ENCODE peak calls at places on chromosomes 1 and 21, in five cellular contexts. B is endothelial cell, V is AG09309, X is endodermal cell, K is progenitor cell of endocrine pancreas. H is an unnamed sample.

GRCh38 chr21:46538262-46538661 is 66.6 kb downstream of the S100B start:
- DNase-seq in B (no peak), V (no peak), X (no peak), K (no peak), H (no peak)

GRCh38 chr1:232127190-232127589 is 500.6 kb downstream of the DISC1 start:
- DNase-seq in B (no peak), V (peak; percentile 52), X (no peak), K (no peak), H (no peak)

GRCh38 chr1:211472724-211473123 is 19.2 kb downstream of the RD3 start:
- DNase-seq in B (no peak), V (no peak), X (no peak), K (no peak), H (no peak)

GRCh38 chr1:160018900-160019299 is 12.9 kb downstream of the PIGM start:
- DNase-seq in B (no peak), V (no peak), X (no peak), K (no peak), H (no peak)

GRCh38 chr1:1833916-1834325 is 55.7 kb upstream of the NADK start:
- DNase-seq in B (no peak), V (no peak), X (no peak), K (no peak), H (peak; percentile 82)

GRCh38 chr1:236394016-236394481 is at the start of gene EDARADD:
- DNase-seq in B (no peak), V (peak; percentile 38), X (no peak), K (no peak), H (no peak)

GRCh38 chr1:105072446-105072845 is 1322.7 kb downstream of the AMY1C start:
- DNase-seq in B (no peak), V (no peak), X (no peak), K (no peak), H (no peak)

GRCh38 chr1:147545133-147545532 is 3.8 kb downstream of the BCL9 start:
- DNase-seq in B (no peak), V (peak; percentile 50), X (peak; percentile 78), K (no peak), H (peak; percentile 45)

GRCh38 chr1:217907504-217907903 is 276.4 kb downstream of the SPATA17 start:
- DNase-seq in B (no peak), V (no peak), X (no peak), K (no peak), H (no peak)

GRCh38 chr21:38293113-38293512 is 36.3 kb downstream of the KCNJ15 start:
- DNase-seq in B (no peak), V (no peak), X (no peak), K (no peak), H (no peak)

GRCh38 chr1:46456411-46456963 is 33.1 kb upstream of the DMBX1 start:
- DNase-seq in B (no peak), V (no peak), X (no peak), K (no peak), H (no peak)

GRCh38 chr1:197921235-197922069 is 4.3 kb downstream of the LHX9 start:
- DNase-seq in B (peak; percentile 19), V (no peak), X (peak; percentile 82), K (no peak), H (peak; percentile 64)

GRCh38 chr1:246317723-246318359 is 189.2 kb downstream of the SMYD3 start:
- DNase-seq in B (no peak), V (no peak), X (no peak), K (no peak), H (no peak)

GRCh38 chr1:33036051-33036525 is 595 bp downstream of the AK2 start:
- DNase-seq in B (no peak), V (no peak), X (no peak), K (no peak), H (no peak)

GRCh38 chr1:17922833-17923232 is 167.7 kb downstream of the ACTL8 start:
- DNase-seq in B (peak; percentile 69), V (no peak), X (peak; percentile 84), K (peak; percentile 27), H (peak; percentile 59)

GRCh38 chr1:38615680-38616079 is 243.9 kb downstream of the RRAGC start:
- DNase-seq in B (no peak), V (no peak), X (no peak), K (no peak), H (no peak)